ENCODE peak calls at places on chromosomes 3 and 15, in ten cellular contexts. O is lung microvascular endothelial cell; R is lower leg skin; H is NCI-H1048; U is substantia nigra; F is NCI-H1436; Z is NCI-H1417 treated with DMSO at 0.1 percent for 48 hours; W is CD4-positive, CD25-positive, alpha-beta regulatory T cell; A is endothelial cell; X is Right ventricle myocardium superior. G is an unnamed sample.

GRCh38 chr3:120302361-120302760 is 17.3 kb upstream of the GPR156 start:
- DNase-seq in O (no peak), R (no peak), H (no peak), U (no peak), F (no peak), Z (no peak), W (no peak), A (no peak), X (no peak), G (no peak)

GRCh38 chr3:14554715-14555114 is 14.6 kb upstream of the GRIP2 start:
- DNase-seq in O (no peak), R (no peak), H (no peak), U (no peak), F (no peak), Z (no peak), W (no peak), A (no peak), X (no peak), G (no peak)

GRCh38 chr3:46399557-46399956 is 7.3 kb downstream of the CCR5AS start:
- DNase-seq in O (peak), R (no peak), H (no peak), U (no peak), F (no peak), Z (no peak), W (no peak), A (no peak), X (no peak), G (no peak)

GRCh38 chr3:37986479-37987314 is 3.9 kb upstream of the VILL start:
- DNase-seq in O (no peak), R (peak), H (no peak), U (no peak), F (no peak), Z (no peak), W (no peak), A (peak), X (no peak), G (no peak)

GRCh38 chr15:49247556-49248102 is 77.6 kb downstream of the GALK2 start:
- DNase-seq in O (no peak), R (no peak), H (no peak), U (no peak), F (no peak), Z (no peak), W (no peak), A (no peak), X (no peak), G (no peak)

GRCh38 chr3:171132873-171133272 is 106.4 kb upstream of the SLC2A2 start:
- DNase-seq in O (no peak), R (no peak), H (no peak), U (no peak), F (no peak), Z (no peak), W (no peak), A (no peak), X (no peak), G (no peak)

GRCh38 chr15:99703603-99704443 is 29.4 kb downstream of the LYSMD4 start:
- DNase-seq in O (peak), R (no peak), H (no peak), U (no peak), F (no peak), Z (no peak), W (no peak), A (peak), X (no peak), G (no peak)

GRCh38 chr15:43799209-43799944 is 643 bp downstream of the SERINC4 start:
- DNase-seq in O (no peak), R (no peak), H (no peak), U (no peak), F (peak), Z (peak), W (no peak), A (no peak), X (no peak), G (no peak)

GRCh38 chr3:120094776-120095225 is 554 bp upstream of the GSK3B start:
- DNase-seq in O (peak), R (peak), H (peak), U (peak), F (peak), Z (peak), W (peak), A (no peak), X (peak), G (peak)

GRCh38 chr3:80052271-80052670 is 284.5 kb upstream of the ROBO1 start:
- DNase-seq in O (no peak), R (no peak), H (no peak), U (no peak), F (no peak), Z (no peak), W (no peak), A (no peak), X (no peak), G (no peak)

GRCh38 chr15:39083213-39083612 is 497.7 kb upstream of the THBS1 start:
- DNase-seq in O (no peak), R (no peak), H (no peak), U (no peak), F (no peak), Z (no peak), W (no peak), A (no peak), X (no peak), G (no peak)

G was measured in activated naive CD8-positive, alpha-beta T cell treated with anti-CD3 and anti-CD28 coated beads, Interleukin-2, amount 10 ng/mL, durations not matched to agents 7 days and 5 days.